ENCODE peak calls at places on chromosomes 11 and 22, in four cellular contexts. Y is cardiac fibroblast, Q is OCI-LY7, L is fibroblast of pulmonary artery. O is an unnamed sample.

GRCh38 chr11:15944460-15944859 is 411.9 kb downstream of the SOX6 start:
- DNase-seq in Y (no peak), Q (no peak), L (peak), O (no peak)

GRCh38 chr11:569273-569885 is 6.9 kb upstream of the PHRF1 start:
- DNase-seq in Y (no peak), Q (no peak), L (no peak), O (no peak)

GRCh38 chr11:20005747-20006146 is 154.5 kb downstream of the DBX1 start:
- DNase-seq in Y (no peak), Q (no peak), L (no peak), O (no peak)

GRCh38 chr11:105968021-105968697 is 53.9 kb downstream of the MSANTD4 start:
- DNase-seq in Y (peak), Q (no peak), L (peak), O (peak)

GRCh38 chr22:17366830-17367229 is 2.4 kb upstream of the CECR2 start:
- DNase-seq in Y (peak), Q (peak), L (no peak), O (no peak)

GRCh38 chr11:96050435-96051182 is 126.7 kb upstream of the MTMR2 start:
- DNase-seq in Y (peak), Q (no peak), L (peak), O (no peak)

GRCh38 chr22:49026476-49027121 is 801.1 kb downstream of the BRD1 start:
- DNase-seq in Y (no peak), Q (peak), L (no peak), O (no peak)

GRCh38 chr11:118896472-118896913 is 12.8 kb downstream of the CXCR5 start:
- DNase-seq in Y (no peak), Q (peak), L (no peak), O (no peak)

GRCh38 chr11:64920124-64920523 is 3.1 kb upstream of the ATG2A start:
- DNase-seq in Y (no peak), Q (no peak), L (no peak), O (no peak)

GRCh38 chr11:72263363-72263762 is 19.4 kb upstream of the PHOX2A start:
- DNase-seq in Y (peak), Q (no peak), L (peak), O (no peak)

GRCh38 chr22:20981787-20982562 is at the start of gene LZTR1:
- DNase-seq in Y (peak), Q (peak), L (peak), O (no peak)

GRCh38 chr11:251550-251949 is 14.8 kb downstream of the PSMD13 start:
- DNase-seq in Y (no peak), Q (no peak), L (no peak), O (no peak)

GRCh38 chr11:5368502-5369043 is 15.0 kb upstream of the OR51M1 start:
- DNase-seq in Y (no peak), Q (no peak), L (no peak), O (no peak)

GRCh38 chr11:76550781-76551180 is 106.0 kb downstream of the EMSY start:
- DNase-seq in Y (peak), Q (no peak), L (no peak), O (no peak)

GRCh38 chr22:48258108-48258705 is 1495.8 kb downstream of the TBC1D22A start:
- DNase-seq in Y (no peak), Q (peak), L (no peak), O (no peak)

GRCh38 chr11:115206365-115207022 is 297.7 kb downstream of the CADM1 start:
- DNase-seq in Y (no peak), Q (no peak), L (no peak), O (no peak)

GRCh38 chr11:99015634-99016454 is 4.9 kb upstream of the CNTN5 start:
- DNase-seq in Y (peak), Q (peak), L (peak), O (peak)

GRCh38 chr11:101436511-101437142 is 147.2 kb downstream of the TRPC6 start:
- DNase-seq in Y (peak), Q (peak), L (peak), O (no peak)

GRCh38 chr22:42708393-42708792 is 12.3 kb downstream of the A4GALT start:
- DNase-seq in Y (no peak), Q (no peak), L (no peak), O (no peak)

GRCh38 chr11:59754494-59754858 is 700 bp upstream of the STX3 start:
- DNase-seq in Y (no peak), Q (peak), L (no peak), O (no peak)

GRCh38 chr22:29821790-29822130 is 16.3 kb downstream of the ASCC2 start:
- DNase-seq in Y (no peak), Q (no peak), L (no peak), O (no peak)

GRCh38 chr11:133842053-133842452 is 3.3 kb downstream of the SPATA19 start:
- DNase-seq in Y (no peak), Q (no peak), L (no peak), O (no peak)

GRCh38 chr11:116427337-116427902 is 345.4 kb downstream of the BUD13 start:
- DNase-seq in Y (no peak), Q (no peak), L (no peak), O (no peak)

GRCh38 chr22:39800790-39801540 is 92.6 kb downstream of the ENTHD1 start:
- DNase-seq in Y (no peak), Q (no peak), L (no peak), O (no peak)

GRCh38 chr11:33649944-33650343 is 50.7 kb downstream of the C11orf91 start:
- DNase-seq in Y (no peak), Q (no peak), L (no peak), O (no peak)

GRCh38 chr11:78138694-78139421 is 568 bp downstream of the ALG8 start:
- DNase-seq in Y (peak), Q (peak), L (peak), O (no peak)

GRCh38 chr11:61281581-61282250 is 13.4 kb downstream of the VWCE start:
- DNase-seq in Y (peak), Q (peak), L (peak), O (no peak)
- H3K4me3 ChIP-seq in Y (no peak), Q (no peak), L (no peak), O (no peak)

DNA sequence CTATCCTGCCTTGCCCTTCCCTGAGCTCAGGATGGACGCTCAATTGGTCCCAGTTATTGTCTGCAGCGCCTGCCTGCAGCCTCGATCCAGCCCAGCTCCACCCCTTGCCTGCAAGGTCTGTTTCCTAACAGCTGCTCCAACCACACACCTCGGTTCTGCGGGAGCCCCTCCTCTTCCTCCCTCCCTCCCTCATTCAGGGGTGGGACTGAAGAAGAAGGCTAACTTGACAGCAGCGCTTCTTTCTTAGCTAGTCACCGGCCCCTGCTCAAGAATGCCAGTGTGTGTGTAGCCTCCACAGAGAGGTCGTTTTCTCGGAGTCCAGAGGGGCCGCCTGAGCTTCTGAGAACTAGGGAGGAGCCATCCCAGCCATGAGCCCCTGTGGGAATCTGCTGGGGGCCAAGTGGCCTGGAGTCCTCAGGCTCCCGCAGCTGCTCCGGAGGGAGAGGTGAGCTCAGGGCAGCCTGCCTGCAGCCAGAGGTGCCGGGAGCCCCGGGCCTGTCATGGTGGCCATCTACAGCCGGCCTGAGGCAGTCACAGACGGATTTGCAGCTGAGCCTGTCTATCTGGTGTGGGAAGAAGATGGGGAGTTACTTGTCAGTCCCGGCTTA is 36.1 kb downstream of the LIMK2 start:
- DNase-seq in Y (peak), Q (peak), L (peak), O (peak)
- H3K4me3 ChIP-seq in Y (peak), Q (no peak), L (peak), O (peak)

GRCh38 chr11:9675691-9676090 is 11.8 kb downstream of the SWAP70 start:
- DNase-seq in Y (no peak), Q (peak), L (no peak), O (no peak)
- H3K4me3 ChIP-seq in Y (no peak), Q (peak), L (no peak), O (no peak)

GRCh38 chr11:10752486-10752885 is 1.4 kb downstream of the CTR9 start:
- DNase-seq in Y (no peak), Q (no peak), L (no peak), O (no peak)
- H3K4me3 ChIP-seq in Y (peak), Q (peak), L (peak), O (peak)

GRCh38 chr11:2380807-2381350 is 3.8 kb downstream of the CD81 start:
- DNase-seq in Y (peak), Q (no peak), L (peak), O (no peak)
- H3K4me3 ChIP-seq in Y (peak), Q (peak), L (peak), O (peak)

GRCh38 chr22:43995798-43996169 is 28.3 kb upstream of the PARVB start:
- DNase-seq in Y (no peak), Q (no peak), L (no peak), O (no peak)
- H3K4me3 ChIP-seq in Y (no peak), Q (no peak), L (no peak), O (no peak)

DNA sequence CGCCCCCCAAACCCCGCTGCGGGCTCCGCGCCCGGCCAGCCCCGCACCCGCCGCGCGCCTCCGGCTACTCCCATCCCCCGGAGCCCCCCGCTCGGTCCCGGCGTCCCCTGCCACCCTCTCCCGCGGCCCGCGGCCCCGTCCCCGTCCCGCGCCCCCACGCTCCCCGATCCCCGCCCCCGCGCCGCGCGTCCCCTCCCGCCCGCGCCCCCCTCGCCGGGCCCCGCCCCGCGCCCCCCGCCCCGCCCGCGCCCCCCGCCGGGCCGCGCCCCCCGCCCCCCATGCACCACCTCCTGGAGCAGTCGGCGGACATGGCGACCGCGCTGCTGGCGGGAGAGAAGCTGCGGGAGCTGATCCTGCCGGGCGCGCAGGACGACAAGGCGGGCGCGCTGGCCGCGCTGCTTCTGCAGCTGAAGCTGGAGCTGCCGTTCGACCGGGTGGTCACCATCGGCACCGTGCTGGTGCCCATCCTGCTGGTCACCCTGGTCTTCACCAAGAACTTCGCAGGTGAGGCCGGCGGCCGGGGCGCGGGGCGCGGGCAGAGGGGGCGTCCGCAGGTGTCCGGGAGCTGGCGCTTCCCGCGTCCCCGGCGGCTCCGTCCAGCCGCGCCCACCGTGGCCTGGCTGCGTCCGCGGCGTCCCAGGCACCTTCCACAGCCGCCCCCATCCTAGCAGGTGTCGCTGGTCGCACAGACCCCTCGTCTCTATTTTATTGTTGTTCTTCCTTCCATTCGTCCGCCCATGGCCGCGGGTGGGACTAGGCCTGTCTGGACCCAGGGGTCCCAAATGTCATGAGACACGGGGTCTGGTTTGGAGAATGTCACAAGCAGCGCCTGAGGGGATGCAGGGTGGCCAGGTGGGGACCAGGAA is at the start of gene PANX2:
- DNase-seq in Y (no peak), Q (no peak), L (peak), O (no peak)
- H3K4me3 ChIP-seq in Y (peak), Q (peak), L (peak), O (peak)